ENCODE peak calls at places on chromosomes 5 and 9, in five cellular contexts. One of them, this sample, is unnamed.
A peak's percentile ranks its signal among the peaks of the same experiment; 100 is the strongest.

GRCh38 chr5:72673623-72674022 is 142.8 kb upstream of the TNPO1 start:
- DNase-seq in HCT116: no peak
- DNase-seq in A549: no peak
- DNase-seq in GM12878: no peak
- DNase-seq in K562: no peak
- DNase-seq in this sample: no peak

GRCh38 chr5:424259-425110 is 18.5 kb upstream of the EXOC3 start:
- DNase-seq in HCT116: no peak
- DNase-seq in A549: no peak
- DNase-seq in GM12878: peak; percentile 82
- DNase-seq in K562: no peak
- DNase-seq in this sample: no peak

GRCh38 chr5:147522435-147522834 is 12.6 kb upstream of the DPYSL3 start:
- DNase-seq in HCT116: no peak
- DNase-seq in A549: no peak
- DNase-seq in GM12878: no peak
- DNase-seq in K562: no peak
- DNase-seq in this sample: no peak

GRCh38 chr9:116074658-116075057 is 78.9 kb upstream of the PAPPA start:
- DNase-seq in HCT116: no peak
- DNase-seq in A549: no peak
- DNase-seq in GM12878: no peak
- DNase-seq in K562: no peak
- DNase-seq in this sample: no peak

GRCh38 chr5:1063661-1064382 is 48.0 kb downstream of the SLC12A7 start:
- DNase-seq in HCT116: no peak
- DNase-seq in A549: no peak
- DNase-seq in GM12878: no peak
- DNase-seq in K562: no peak
- DNase-seq in this sample: no peak

GRCh38 chr5:61790678-61791077 is 458.6 kb downstream of the ZSWIM6 start:
- DNase-seq in HCT116: peak; percentile 43
- DNase-seq in A549: peak; percentile 14
- DNase-seq in GM12878: no peak
- DNase-seq in K562: no peak
- DNase-seq in this sample: no peak

GRCh38 chr9:133514475-133515239 is 10.1 kb downstream of the MYMK start:
- DNase-seq in HCT116: no peak
- DNase-seq in A549: no peak
- DNase-seq in GM12878: no peak
- DNase-seq in K562: no peak
- DNase-seq in this sample: no peak

GRCh38 chr5:159104058-159104651 is 4.4 kb upstream of the EBF1 start:
- DNase-seq in HCT116: no peak
- DNase-seq in A549: peak; percentile 62
- DNase-seq in GM12878: no peak
- DNase-seq in K562: peak; percentile 48
- DNase-seq in this sample: no peak

GRCh38 chr9:89440548-89440947 is 57.4 kb downstream of the SEMA4D start:
- DNase-seq in HCT116: no peak
- DNase-seq in A549: no peak
- DNase-seq in GM12878: no peak
- DNase-seq in K562: no peak
- DNase-seq in this sample: no peak

GRCh38 chr9:80188579-80188978 is 616.8 kb downstream of the TLE4 start:
- DNase-seq in HCT116: no peak
- DNase-seq in A549: no peak
- DNase-seq in GM12878: no peak
- DNase-seq in K562: no peak
- DNase-seq in this sample: no peak

GRCh38 chr5:14712666-14713065 is 48.1 kb downstream of the OTULIN start:
- DNase-seq in HCT116: no peak
- DNase-seq in A549: no peak
- DNase-seq in GM12878: no peak
- DNase-seq in K562: no peak
- DNase-seq in this sample: no peak

GRCh38 chr9:125260564-125260963 is 1.1 kb upstream of the GAPVD1 start:
- DNase-seq in HCT116: no peak
- DNase-seq in A549: no peak
- DNase-seq in GM12878: no peak
- DNase-seq in K562: no peak
- DNase-seq in this sample: no peak

GRCh38 chr9:127561491-127562270 is 50.4 kb upstream of the STXBP1 start:
- DNase-seq in HCT116: peak; percentile 97
- DNase-seq in A549: peak; percentile 95
- DNase-seq in GM12878: no peak
- DNase-seq in K562: peak; percentile 85
- DNase-seq in this sample: peak; percentile 93

GRCh38 chr5:136094913-136095641 is 37.6 kb upstream of the SMAD5 start:
- DNase-seq in HCT116: no peak
- DNase-seq in A549: no peak
- DNase-seq in GM12878: no peak
- DNase-seq in K562: no peak
- DNase-seq in this sample: no peak

GRCh38 chr9:109868222-109868621 is 88.2 kb downstream of the PALM2AKAP2 start:
- DNase-seq in HCT116: no peak
- DNase-seq in A549: no peak
- DNase-seq in GM12878: no peak
- DNase-seq in K562: no peak
- DNase-seq in this sample: no peak

GRCh38 chr5:43115968-43116367 is 4.7 kb upstream of the ZNF131 start:
- DNase-seq in HCT116: no peak
- DNase-seq in A549: no peak
- DNase-seq in GM12878: no peak
- DNase-seq in K562: no peak
- DNase-seq in this sample: no peak
- H3K4me1 ChIP-seq in HCT116: peaks cover 14% of the 10 kb centered on the region
- H3K4me1 ChIP-seq in A549: peaks cover 3% of the 10 kb centered on the region
- H3K4me1 ChIP-seq in GM12878: peaks cover 3% of the 10 kb centered on the region
- H3K4me1 ChIP-seq in K562: peaks cover 11% of the 10 kb centered on the region
- H3K4me1 ChIP-seq in this sample: no peaks in the 10 kb centered on the region

DNA sequence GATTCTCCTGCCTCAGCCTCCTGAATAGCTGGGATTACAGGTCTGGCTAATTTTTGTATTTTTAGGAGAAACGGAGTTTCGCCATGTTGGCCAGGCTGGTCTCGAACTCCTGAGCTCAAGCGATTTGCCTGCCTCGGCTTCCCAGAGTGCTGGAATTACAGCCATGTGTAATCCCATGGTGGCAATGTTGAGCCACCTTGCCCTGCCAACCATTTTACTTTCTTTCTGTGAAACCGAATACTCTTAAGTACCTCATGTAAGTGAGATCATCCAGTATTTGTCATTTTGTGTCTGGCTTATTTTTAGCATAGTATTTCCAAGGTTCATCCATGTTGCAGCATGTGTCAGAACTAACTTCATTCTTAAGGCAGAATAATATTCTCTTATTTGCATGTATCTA is 8.2 kb downstream of the PRRC2B start:
- DNase-seq in HCT116: no peak
- DNase-seq in A549: peak; percentile 50
- DNase-seq in GM12878: no peak
- DNase-seq in K562: no peak
- DNase-seq in this sample: no peak
- TF ChIP-seq REST in HCT116: no peak
- TF ChIP-seq REST in A549: no peak
- TF ChIP-seq REST in GM12878: no peak
- TF ChIP-seq REST in K562: no peak
- TF ChIP-seq REST in this sample: no peak

GRCh38 chr5:138789771-138790242 is 36.6 kb downstream of the CTNNA1 start:
- DNase-seq in HCT116: peak; percentile 37
- DNase-seq in A549: peak; percentile 48
- DNase-seq in GM12878: no peak
- DNase-seq in K562: peak; percentile 62
- DNase-seq in this sample: peak; percentile 17
- H3K4me1 ChIP-seq in HCT116: no peaks in the 10 kb centered on the region
- H3K4me1 ChIP-seq in A549: peaks cover 13% of the 10 kb centered on the region
- H3K4me1 ChIP-seq in GM12878: peaks cover 12% of the 10 kb centered on the region
- H3K4me1 ChIP-seq in K562: no peaks in the 10 kb centered on the region
- H3K4me1 ChIP-seq in this sample: no peaks in the 10 kb centered on the region

GRCh38 chr5:28403846-28404245 is 1365.5 kb upstream of the CDH9 start:
- DNase-seq in HCT116: no peak
- DNase-seq in A549: no peak
- DNase-seq in GM12878: no peak
- DNase-seq in K562: no peak
- DNase-seq in this sample: no peak

GRCh38 chr5:28402590-28403301 is 1364.4 kb upstream of the CDH9 start:
- DNase-seq in HCT116: no peak
- DNase-seq in A549: no peak
- DNase-seq in GM12878: no peak
- DNase-seq in K562: no peak
- DNase-seq in this sample: no peak

GRCh38 chr5:28404363-28405071 is 1366.1 kb upstream of the CDH9 start:
- DNase-seq in HCT116: no peak
- DNase-seq in A549: no peak
- DNase-seq in GM12878: no peak
- DNase-seq in K562: no peak
- DNase-seq in this sample: no peak

GRCh38 chr5:28408186-28408585 is 1369.8 kb upstream of the CDH9 start:
- DNase-seq in HCT116: no peak
- DNase-seq in A549: peak; percentile 62
- DNase-seq in GM12878: no peak
- DNase-seq in K562: no peak
- DNase-seq in this sample: no peak
- TF ChIP-seq REST in HCT116: no peak
- TF ChIP-seq REST in A549: no peak
- TF ChIP-seq REST in GM12878: no peak
- TF ChIP-seq REST in K562: no peak
- TF ChIP-seq REST in this sample: no peak

GRCh38 chr5:54324651-54325271 is 14.4 kb upstream of the ARL15 start:
- DNase-seq in HCT116: no peak
- DNase-seq in A549: no peak
- DNase-seq in GM12878: no peak
- DNase-seq in K562: no peak
- DNase-seq in this sample: no peak

GRCh38 chr5:54326662-54327145 is 16.3 kb upstream of the ARL15 start:
- DNase-seq in HCT116: no peak
- DNase-seq in A549: no peak
- DNase-seq in GM12878: no peak
- DNase-seq in K562: no peak
- DNase-seq in this sample: no peak

GRCh38 chr5:54325610-54326311 is 15.4 kb upstream of the ARL15 start:
- DNase-seq in HCT116: no peak
- DNase-seq in A549: no peak
- DNase-seq in GM12878: no peak
- DNase-seq in K562: peak; percentile 95
- DNase-seq in this sample: no peak

GRCh38 chr5:54325272-54325609 is 14.9 kb upstream of the ARL15 start:
- DNase-seq in HCT116: no peak
- DNase-seq in A549: no peak
- DNase-seq in GM12878: no peak
- DNase-seq in K562: no peak
- DNase-seq in this sample: no peak

DNA sequence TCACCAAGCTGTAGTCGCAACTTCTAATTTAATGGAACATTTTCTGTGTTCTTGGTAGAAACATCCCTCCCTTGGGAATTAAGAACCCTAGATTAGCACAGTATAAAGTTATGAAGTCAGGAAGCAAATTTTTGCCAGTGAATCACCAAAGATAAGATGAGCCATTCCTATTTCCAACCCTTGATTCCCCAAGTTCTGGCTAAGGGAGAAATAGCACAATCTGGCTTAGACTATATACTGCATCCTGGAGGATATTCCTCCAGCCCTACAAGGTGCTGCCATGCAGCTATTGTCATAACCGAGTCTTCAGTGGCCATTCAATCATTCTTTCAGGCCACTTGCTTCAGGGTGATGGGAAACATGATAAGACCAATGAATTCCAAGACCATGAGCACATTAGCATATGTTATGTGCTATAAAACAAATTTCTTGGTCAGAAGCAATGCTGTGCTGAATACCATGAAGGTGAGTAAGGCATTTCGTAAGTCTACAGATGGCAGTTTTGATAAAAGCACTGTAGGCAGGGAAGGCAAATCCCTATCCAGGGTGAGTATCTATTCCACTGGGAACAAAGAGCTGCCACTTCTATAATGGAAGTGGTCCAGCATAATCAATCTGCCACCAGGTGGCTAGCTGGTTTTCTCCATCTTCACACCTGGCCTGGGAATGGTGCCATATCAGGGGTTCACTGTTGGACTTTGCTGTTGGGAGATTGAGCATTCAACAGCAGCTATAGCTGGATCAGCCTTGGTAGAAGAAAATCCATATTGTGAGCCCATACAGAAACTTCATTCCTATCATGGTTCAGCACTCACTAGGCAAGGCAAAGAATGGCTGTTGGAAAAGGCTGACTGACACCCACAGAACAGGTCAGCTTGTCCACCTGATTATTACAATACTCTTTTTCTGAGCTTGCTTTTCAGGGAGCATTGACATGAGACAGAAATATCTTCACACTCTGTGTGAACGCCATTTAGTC is 19.6 kb upstream of the ARL15 start:
- DNase-seq in HCT116: no peak
- DNase-seq in A549: peak; percentile 44
- DNase-seq in GM12878: no peak
- DNase-seq in K562: no peak
- DNase-seq in this sample: no peak
- H3K4me1 ChIP-seq in HCT116: no peaks in the 10 kb centered on the region
- H3K4me1 ChIP-seq in A549: no peaks in the 10 kb centered on the region
- H3K4me1 ChIP-seq in GM12878: no peaks in the 10 kb centered on the region
- H3K4me1 ChIP-seq in K562: peaks cover 8% of the 10 kb centered on the region
- H3K4me1 ChIP-seq in this sample: no peaks in the 10 kb centered on the region

GRCh38 chr5:145918397-145918796 is 18.0 kb upstream of the SH3RF2 start:
- DNase-seq in HCT116: no peak
- DNase-seq in A549: no peak
- DNase-seq in GM12878: no peak
- DNase-seq in K562: no peak
- DNase-seq in this sample: no peak
- TF ChIP-seq REST in HCT116: no peak
- TF ChIP-seq REST in A549: no peak
- TF ChIP-seq REST in GM12878: no peak
- TF ChIP-seq REST in K562: no peak
- TF ChIP-seq REST in this sample: no peak

GRCh38 chr5:139383993-139384590 is 995 bp upstream of the SLC23A1 start:
- DNase-seq in HCT116: no peak
- DNase-seq in A549: no peak
- DNase-seq in GM12878: no peak
- DNase-seq in K562: no peak
- DNase-seq in this sample: no peak

GRCh38 chr5:139385061-139385889 is 2.2 kb upstream of the SLC23A1 start:
- DNase-seq in HCT116: no peak
- DNase-seq in A549: no peak
- DNase-seq in GM12878: no peak
- DNase-seq in K562: peak; percentile 76
- DNase-seq in this sample: no peak

GRCh38 chr5:139387611-139388197 is 2.0 kb downstream of the MZB1 start:
- DNase-seq in HCT116: no peak
- DNase-seq in A549: no peak
- DNase-seq in GM12878: no peak
- DNase-seq in K562: no peak
- DNase-seq in this sample: no peak

GRCh38 chr5:139384591-139385051 is 1.5 kb upstream of the SLC23A1 start:
- DNase-seq in HCT116: no peak
- DNase-seq in A549: no peak
- DNase-seq in GM12878: no peak
- DNase-seq in K562: no peak
- DNase-seq in this sample: no peak

DNA sequence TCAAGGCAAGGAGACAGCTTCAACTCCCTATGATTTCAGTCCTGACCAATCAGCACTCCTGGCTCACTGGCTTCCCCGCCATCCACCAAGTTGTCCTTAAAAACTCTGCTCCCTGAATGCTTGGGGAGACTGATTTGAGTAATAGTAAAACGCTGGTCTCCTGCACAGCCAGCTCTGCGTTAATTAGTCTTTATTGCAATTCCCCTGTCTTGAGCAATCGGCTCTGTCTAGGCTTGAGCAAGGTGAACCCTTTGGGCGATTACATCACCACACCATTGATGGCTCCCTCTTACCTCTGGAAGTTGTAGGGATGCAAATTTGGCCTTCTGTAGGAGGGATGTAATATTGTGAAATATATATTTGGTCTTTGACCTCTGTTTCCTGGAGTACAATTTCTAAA is 2.9 kb upstream of the SLC23A1 start:
- DNase-seq in HCT116: no peak
- DNase-seq in A549: no peak
- DNase-seq in GM12878: no peak
- DNase-seq in K562: no peak
- DNase-seq in this sample: no peak
- H3K4me1 ChIP-seq in HCT116: peaks cover 16% of the 10 kb centered on the region
- H3K4me1 ChIP-seq in A549: peaks cover 70% of the 10 kb centered on the region
- H3K4me1 ChIP-seq in GM12878: peaks cover 49% of the 10 kb centered on the region
- H3K4me1 ChIP-seq in K562: peaks cover 55% of the 10 kb centered on the region
- H3K4me1 ChIP-seq in this sample: peaks cover 6% of the 10 kb centered on the region